ENCODE peak calls at places on chromosomes 5 and 9, in seven cellular contexts. T, Q, D, M, B, G and I are unnamed samples.

GRCh38 chr5:170471551-170472212 is 32.1 kb upstream of the KCNIP1 start:
- DNase-seq in T (no peak), Q (no peak), D (no peak), M (no peak), B (no peak), G (no peak), I (no peak)

GRCh38 chr5:149854881-149855280 is 89.7 kb downstream of the PDE6A start:
- DNase-seq in T (no peak), Q (no peak), D (no peak), M (no peak), B (no peak), G (no peak), I (no peak)

GRCh38 chr5:125597338-125597737 is 825.9 kb upstream of the GRAMD2B start:
- DNase-seq in T (no peak), Q (no peak), D (no peak), M (peak), B (peak), G (no peak), I (no peak)

GRCh38 chr9:127505396-127506116 is 54.2 kb downstream of the LRSAM1 start:
- DNase-seq in T (peak), Q (no peak), D (peak), M (peak), B (no peak), G (peak), I (peak)

GRCh38 chr9:129111762-129112151 is 542 bp downstream of the PTPA start:
- DNase-seq in T (no peak), Q (no peak), D (peak), M (peak), B (no peak), G (peak), I (peak)

GRCh38 chr9:137252555-137253506 is 1.7 kb downstream of the STPG3 start:
- DNase-seq in T (no peak), Q (no peak), D (no peak), M (no peak), B (no peak), G (no peak), I (no peak)

GRCh38 chr9:120801441-120801840 is 8.2 kb upstream of the FBXW2 start:
- DNase-seq in T (no peak), Q (no peak), D (no peak), M (no peak), B (no peak), G (no peak), I (no peak)

GRCh38 chr5:68049053-68049713 is 166.4 kb upstream of the PIK3R1 start:
- DNase-seq in T (no peak), Q (no peak), D (no peak), M (peak), B (no peak), G (no peak), I (no peak)

GRCh38 chr9:112380102-112380581 is at the start of gene HSDL2:
- DNase-seq in T (no peak), Q (no peak), D (no peak), M (peak), B (peak), G (peak), I (no peak)

GRCh38 chr9:92294297-92294676 is 790 bp upstream of the IARS1 start:
- DNase-seq in T (no peak), Q (no peak), D (no peak), M (peak), B (no peak), G (peak), I (peak)

GRCh38 chr9:114754574-114754973 is 51.3 kb downstream of the TNFSF15 start:
- DNase-seq in T (no peak), Q (no peak), D (no peak), M (no peak), B (no peak), G (peak), I (no peak)

GRCh38 chr5:127824126-127824525 is 120.9 kb downstream of the CCDC192 start:
- DNase-seq in T (no peak), Q (no peak), D (no peak), M (peak), B (no peak), G (no peak), I (no peak)

GRCh38 chr5:14700478-14701436 is 36.2 kb downstream of the OTULIN start:
- DNase-seq in T (no peak), Q (no peak), D (no peak), M (peak), B (no peak), G (no peak), I (no peak)

GRCh38 chr5:126368239-126368812 is 54.9 kb upstream of the GRAMD2B start:
- DNase-seq in T (no peak), Q (peak), D (peak), M (no peak), B (peak), G (no peak), I (peak)

GRCh38 chr5:5492087-5492933 is 69.8 kb downstream of the ICE1 start:
- DNase-seq in T (peak), Q (peak), D (peak), M (peak), B (peak), G (peak), I (peak)

GRCh38 chr9:4011062-4011461 is 288.8 kb downstream of the GLIS3 start:
- DNase-seq in T (no peak), Q (no peak), D (no peak), M (no peak), B (no peak), G (no peak), I (no peak)
- TF ChIP-seq CTCF in T (no peak), Q (no peak), D (no peak), M (no peak), B (no peak), G (no peak), I (no peak)

DNA sequence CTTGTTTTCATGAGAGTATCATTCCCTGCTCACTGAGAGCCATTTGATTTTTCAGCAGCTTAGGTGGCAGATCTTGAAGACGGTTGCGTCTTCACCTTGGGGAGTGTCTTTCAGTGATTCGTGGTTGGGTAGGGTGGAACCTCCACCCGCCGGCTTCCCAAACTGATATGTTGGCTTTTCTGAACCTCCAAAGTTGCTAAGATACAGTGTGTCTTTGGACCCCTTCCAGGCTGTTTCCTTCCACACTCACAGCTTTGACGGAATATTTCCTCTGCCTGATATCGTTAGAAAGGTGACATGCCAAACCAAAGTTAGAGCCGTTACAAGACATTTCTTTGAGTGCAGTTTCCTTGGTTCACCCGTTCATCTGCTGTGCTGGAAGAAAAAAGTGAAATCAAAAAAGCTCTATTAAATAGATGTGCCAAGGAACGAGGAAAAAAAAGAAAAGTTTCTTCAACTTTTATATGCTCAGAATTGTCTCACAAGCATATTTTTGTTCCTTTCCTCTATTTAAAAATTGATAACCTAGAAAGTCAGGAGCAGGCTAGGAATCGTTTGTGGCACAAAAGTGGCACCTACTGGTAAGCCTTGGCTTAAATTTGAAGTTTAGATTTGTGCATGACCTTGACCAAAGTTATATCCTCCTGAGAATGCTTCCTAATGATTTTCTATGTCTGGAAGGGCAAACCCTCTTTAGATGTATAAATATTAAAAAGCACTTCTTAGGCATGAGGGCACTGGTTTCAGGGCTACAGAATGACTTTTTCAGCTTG is 270.7 kb upstream of the WWC1 start:
- DNase-seq in T (no peak), Q (no peak), D (no peak), M (no peak), B (no peak), G (no peak), I (no peak)
- TF ChIP-seq CTCF in T (no peak), Q (peak), D (no peak), M (no peak), B (peak), G (no peak), I (no peak)

GRCh38 chr5:335740-336038 is 14.2 kb downstream of the AHRR start:
- DNase-seq in T (no peak), Q (no peak), D (no peak), M (no peak), B (no peak), G (no peak), I (no peak)

GRCh38 chr5:332843-333242 is 11.3 kb downstream of the AHRR start:
- DNase-seq in T (no peak), Q (no peak), D (no peak), M (no peak), B (no peak), G (peak), I (no peak)

GRCh38 chr5:333945-334344 is 12.4 kb downstream of the AHRR start:
- DNase-seq in T (no peak), Q (no peak), D (no peak), M (no peak), B (no peak), G (no peak), I (no peak)

GRCh38 chr5:334903-335739 is 13.6 kb downstream of the AHRR start:
- DNase-seq in T (no peak), Q (no peak), D (no peak), M (no peak), B (no peak), G (no peak), I (no peak)

GRCh38 chr5:337565-338130 is 16.1 kb downstream of the AHRR start:
- DNase-seq in T (peak), Q (no peak), D (no peak), M (peak), B (peak), G (no peak), I (peak)
- TF ChIP-seq CTCF in T (no peak), Q (peak), D (peak), M (peak), B (peak), G (no peak), I (no peak)

DNA sequence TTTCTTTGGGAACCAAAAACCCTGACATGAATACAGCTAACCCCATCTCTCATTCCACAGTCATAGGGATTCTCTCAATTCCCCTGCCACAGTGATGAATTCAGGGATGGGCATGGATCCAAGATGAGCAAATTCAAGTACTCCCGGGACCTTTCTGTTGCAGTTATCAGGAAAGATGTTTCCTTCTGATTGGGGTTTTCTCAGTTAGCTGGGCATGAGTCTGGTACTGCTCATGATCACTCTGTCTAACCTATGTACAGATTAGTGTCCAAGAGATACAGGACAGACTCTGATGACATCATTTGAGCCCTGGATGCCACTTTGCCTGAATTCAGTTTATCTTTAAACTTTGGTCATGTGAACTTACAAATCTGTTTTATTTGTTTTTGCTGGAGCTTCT is 257.7 kb upstream of the KLF9 start:
- DNase-seq in T (no peak), Q (no peak), D (no peak), M (peak), B (no peak), G (no peak), I (no peak)
- TF ChIP-seq CTCF in T (no peak), Q (no peak), D (no peak), M (no peak), B (no peak), G (no peak), I (no peak)

DNA sequence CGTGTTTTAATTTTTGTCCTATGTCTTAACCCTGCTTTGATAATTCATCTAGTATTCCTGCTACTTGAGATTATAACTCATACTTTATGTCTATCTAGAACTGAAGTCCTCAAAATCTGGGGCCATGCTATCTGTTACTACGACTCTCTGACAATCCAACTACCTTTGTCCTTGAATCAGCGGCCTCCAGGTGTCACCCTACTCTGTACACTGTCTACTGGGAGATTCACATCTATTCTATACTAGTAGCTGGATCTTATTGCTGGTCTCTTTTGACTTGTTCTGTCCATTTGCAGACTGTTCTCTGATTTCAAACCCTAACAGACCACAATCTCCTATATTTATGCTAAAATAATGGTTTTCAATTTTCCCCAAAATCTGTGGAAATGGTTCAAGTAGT is 225.5 kb upstream of the ELAVL2 start:
- DNase-seq in T (no peak), Q (no peak), D (no peak), M (no peak), B (no peak), G (no peak), I (no peak)
- TF ChIP-seq CTCF in T (no peak), Q (no peak), D (no peak), M (no peak), B (no peak), G (no peak), I (no peak)